ENCODE peak calls at places on chromosomes 7 and 10, in six cellular contexts. O is Kasumi-1; V is CD4-positive, alpha-beta T cell; W is midbrain; D is activated naive CD8-positive, alpha-beta T cell treated with anti-CD3 and anti-CD28 coated beads for 36 hours; P is T47D. C is an unnamed sample.

GRCh38 chr7:132211971-132212370 is 364.3 kb downstream of the PLXNA4 start:
- DNase-seq in P (no peak), O (no peak), D (no peak), W (no peak), V (no peak), C (no peak)

GRCh38 chr7:43891069-43891955 is 15.1 kb downstream of the URGCP start:
- DNase-seq in D (no peak), O (no peak), V (no peak), W (no peak), P (no peak), C (no peak)

GRCh38 chr10:94500063-94500462 is 45.5 kb upstream of the HELLS start:
- DNase-seq in P (no peak), D (no peak), V (no peak), W (no peak), O (peak), C (no peak)

GRCh38 chr7:15603124-15603523 is 41.3 kb upstream of the AGMO start:
- DNase-seq in D (no peak), V (no peak), O (no peak), W (no peak), P (no peak), C (no peak)

GRCh38 chr10:112383325-112383724 is 9.4 kb downstream of the ACSL5 start:
- DNase-seq in W (no peak), O (no peak), D (no peak), P (no peak), V (no peak), C (no peak)

GRCh38 chr7:95545007-95545615 is 51.2 kb downstream of the PDK4 start:
- DNase-seq in P (peak), W (peak), V (no peak), D (no peak), O (no peak), C (no peak)

GRCh38 chr10:86167101-86167761 is 199.4 kb downstream of the GRID1 start:
- DNase-seq in V (no peak), D (no peak), W (no peak), O (no peak), P (no peak), C (no peak)

GRCh38 chr7:56063500-56063881 is 595 bp upstream of the SUMF2 start:
- DNase-seq in O (no peak), W (no peak), D (no peak), P (no peak), V (no peak), C (no peak)

GRCh38 chr7:191105-192034 is 1.0 kb upstream of the FAM20C start:
- DNase-seq in P (no peak), V (no peak), D (no peak), O (peak), W (no peak), C (no peak)

GRCh38 chr10:132175907-132176581 is 10.7 kb upstream of the DPYSL4 start:
- DNase-seq in V (no peak), O (no peak), D (no peak), W (peak), P (no peak), C (no peak)

GRCh38 chr10:89249066-89249465 is 2.5 kb downstream of the LIPA start:
- DNase-seq in D (no peak), P (no peak), O (no peak), V (no peak), W (no peak), C (no peak)